ENCODE peak calls at places on chromosome 1, in five cellular contexts. O, L, P, Y and A are unnamed samples.

GRCh38 chr1:117205368-117205767 is 5.4 kb downstream of the VTCN1 start:
- DNase-seq in O (no peak), L (no peak), P (no peak), Y (no peak), A (no peak)

GRCh38 chr1:202270871-202271326 is 70.8 kb downstream of the UBE2T start:
- DNase-seq in O (no peak), L (no peak), P (no peak), Y (no peak), A (no peak)

GRCh38 chr1:2523891-2524609 is 2.3 kb downstream of the PANK4 start:
- DNase-seq in O (no peak), L (no peak), P (peak), Y (no peak), A (no peak)

GRCh38 chr1:185058886-185059285 is 13.5 kb downstream of the RNF2 start:
- DNase-seq in O (no peak), L (no peak), P (no peak), Y (no peak), A (no peak)

GRCh38 chr1:228376651-228377631 is 29.7 kb downstream of the TRIM11 start:
- DNase-seq in O (no peak), L (peak), P (no peak), Y (no peak), A (no peak)

GRCh38 chr1:241992734-241993133 is 6.2 kb downstream of the MAP1LC3C start:
- DNase-seq in O (no peak), L (no peak), P (no peak), Y (no peak), A (no peak)

GRCh38 chr1:55767171-55767570 is 552.0 kb upstream of the USP24 start:
- DNase-seq in O (no peak), L (no peak), P (no peak), Y (no peak), A (no peak)

GRCh38 chr1:172429324-172430127 is 9.0 kb downstream of the C1orf105 start:
- DNase-seq in O (peak), L (no peak), P (peak), Y (peak), A (peak)

GRCh38 chr1:12495725-12496124 is 122.3 kb downstream of the DHRS3 start:
- DNase-seq in O (no peak), L (no peak), P (no peak), Y (peak), A (no peak)

GRCh38 chr1:64984106-64984505 is 17.8 kb upstream of the JAK1 start:
- DNase-seq in O (no peak), L (no peak), P (no peak), Y (no peak), A (no peak)

GRCh38 chr1:40965531-40965930 is 14.0 kb upstream of the CTPS1 start:
- DNase-seq in O (no peak), L (no peak), P (no peak), Y (no peak), A (no peak)

GRCh38 chr1:86477721-86478120 is 9.0 kb downstream of the CLCA1 start:
- DNase-seq in O (no peak), L (no peak), P (no peak), Y (no peak), A (no peak)

GRCh38 chr1:215637041-215637573 is 70.0 kb downstream of the KCTD3 start:
- DNase-seq in O (no peak), L (peak), P (no peak), Y (peak), A (no peak)

GRCh38 chr1:36223373-36223995 is 759 bp upstream of the THRAP3 start:
- DNase-seq in O (peak), L (no peak), P (peak), Y (no peak), A (peak)

GRCh38 chr1:155175281-155175926 is 1.8 kb downstream of the TRIM46 start:
- DNase-seq in O (no peak), L (no peak), P (no peak), Y (no peak), A (no peak)

GRCh38 chr1:64111787-64112186 is 91.6 kb upstream of the UBE2U start:
- DNase-seq in O (no peak), L (no peak), P (no peak), Y (no peak), A (no peak)

GRCh38 chr1:115604508-115604907 is 37.3 kb upstream of the VANGL1 start:
- DNase-seq in O (no peak), L (no peak), P (no peak), Y (no peak), A (no peak)

GRCh38 chr1:171245458-171246064 is 2.7 kb upstream of the FMO1 start:
- DNase-seq in O (no peak), L (no peak), P (no peak), Y (peak), A (no peak)

GRCh38 chr1:51583532-51583931 is 33.4 kb upstream of the OSBPL9 start:
- DNase-seq in O (no peak), L (peak), P (no peak), Y (peak), A (no peak)

GRCh38 chr1:52022133-52022532 is 11.5 kb downstream of the KTI12 start:
- DNase-seq in O (no peak), L (no peak), P (no peak), Y (no peak), A (no peak)

GRCh38 chr1:241612533-241613505 is 27.4 kb downstream of the CHML start:
- DNase-seq in O (no peak), L (no peak), P (no peak), Y (no peak), A (no peak)

GRCh38 chr1:173193639-173194038 is 13.5 kb downstream of the TNFSF4 start:
- DNase-seq in O (no peak), L (no peak), P (no peak), Y (no peak), A (no peak)

GRCh38 chr1:56456426-56457101 is 122.8 kb downstream of the PLPP3 start:
- DNase-seq in O (no peak), L (no peak), P (no peak), Y (no peak), A (no peak)

GRCh38 chr1:23013657-23014056 is 2.0 kb downstream of the TEX46 start:
- DNase-seq in O (no peak), L (no peak), P (no peak), Y (no peak), A (no peak)

GRCh38 chr1:240417317-240417716 is 194.6 kb downstream of the GREM2 start:
- DNase-seq in O (no peak), L (no peak), P (no peak), Y (no peak), A (no peak)

GRCh38 chr1:24437631-24438396 is 22.2 kb downstream of the NIPAL3 start:
- DNase-seq in O (no peak), L (no peak), P (no peak), Y (no peak), A (no peak)

GRCh38 chr1:16012590-16013219 is 5.1 kb downstream of the HSPB7 start:
- DNase-seq in O (no peak), L (peak), P (peak), Y (peak), A (peak)

GRCh38 chr1:226814751-226815496 is 55.5 kb upstream of the PSEN2 start:
- DNase-seq in O (no peak), L (peak), P (no peak), Y (peak), A (no peak)

GRCh38 chr1:155968670-155969069 is 9.7 kb downstream of the ARHGEF2 start:
- DNase-seq in O (no peak), L (peak), P (no peak), Y (no peak), A (no peak)

GRCh38 chr1:203593723-203594122 is 32.9 kb upstream of the ATP2B4 start:
- DNase-seq in O (peak), L (peak), P (peak), Y (peak), A (peak)

GRCh38 chr1:247111636-247112478 is 7.7 kb upstream of the ZNF669 start:
- DNase-seq in O (no peak), L (peak), P (no peak), Y (peak), A (no peak)

GRCh38 chr1:177871633-177872562 is 98.0 kb downstream of the SEC16B start:
- DNase-seq in O (no peak), L (no peak), P (no peak), Y (peak), A (no peak)

GRCh38 chr1:53947172-53947835 is 1.2 kb downstream of the LRRC42 start:
- DNase-seq in O (no peak), L (no peak), P (no peak), Y (no peak), A (no peak)

GRCh38 chr1:245823408-245824147 is 668.8 kb downstream of the KIF26B start:
- DNase-seq in O (no peak), L (no peak), P (no peak), Y (no peak), A (no peak)

GRCh38 chr1:210477328-210477924 is 148.7 kb downstream of the HHAT start:
- DNase-seq in O (no peak), L (no peak), P (no peak), Y (no peak), A (no peak)

GRCh38 chr1:202143768-202144509 is 598 bp downstream of the ARL8A start:
- DNase-seq in O (no peak), L (peak), P (peak), Y (peak), A (no peak)

GRCh38 chr1:62967031-62967430 is 183.1 kb downstream of the ATG4C start:
- DNase-seq in O (no peak), L (no peak), P (no peak), Y (no peak), A (no peak)

GRCh38 chr1:31932491-31933316 is 5.5 kb downstream of the PTP4A2 start:
- DNase-seq in O (no peak), L (no peak), P (no peak), Y (no peak), A (no peak)

GRCh38 chr1:201019321-201019977 is 4.1 kb downstream of the KIF21B start:
- DNase-seq in O (peak), L (peak), P (peak), Y (peak), A (peak)